ENCODE peak calls at places on chromosomes 3 and 15, in ten cellular contexts. One of them, this sample, is unnamed.

GRCh38 chr3:65348596-65348995 is 660.8 kb upstream of the ADAMTS9 start:
- DNase-seq in HCT116: no peak
- DNase-seq in PC-3: peak; percentile 60
- DNase-seq in neural progenitor cell: no peak
- DNase-seq in IMR-90: peak; percentile 69
- DNase-seq in mammary epithelial cell: no peak
- DNase-seq in endodermal cell: no peak
- DNase-seq in fibroblast of lung: peak; percentile 67
- DNase-seq in H9: no peak
- DNase-seq in MM.1S: no peak
- DNase-seq in this sample: no peak

GRCh38 chr15:47968593-47968992 is 152.2 kb upstream of the SLC24A5 start:
- DNase-seq in PC-3: no peak
- DNase-seq in IMR-90: no peak
- DNase-seq in neural progenitor cell: no peak
- DNase-seq in H9: no peak
- DNase-seq in endodermal cell: no peak
- DNase-seq in mammary epithelial cell: no peak
- DNase-seq in HCT116: no peak
- DNase-seq in MM.1S: no peak
- DNase-seq in fibroblast of lung: no peak
- DNase-seq in this sample: no peak

GRCh38 chr3:106792716-106793115 is 584.5 kb upstream of the CCDC54 start:
- DNase-seq in H9: no peak
- DNase-seq in PC-3: no peak
- DNase-seq in neural progenitor cell: no peak
- DNase-seq in IMR-90: peak; percentile 23
- DNase-seq in MM.1S: no peak
- DNase-seq in endodermal cell: no peak
- DNase-seq in mammary epithelial cell: peak; percentile 26
- DNase-seq in HCT116: no peak
- DNase-seq in fibroblast of lung: no peak
- DNase-seq in this sample: no peak

GRCh38 chr3:189123595-189124387 is 48.0 kb upstream of the TPRG1 start:
- DNase-seq in neural progenitor cell: no peak
- DNase-seq in endodermal cell: no peak
- DNase-seq in PC-3: no peak
- DNase-seq in HCT116: no peak
- DNase-seq in IMR-90: no peak
- DNase-seq in MM.1S: no peak
- DNase-seq in H9: no peak
- DNase-seq in fibroblast of lung: no peak
- DNase-seq in mammary epithelial cell: no peak
- DNase-seq in this sample: no peak

GRCh38 chr3:158097571-158098553 is 8.4 kb downstream of the SHOX2 start:
- DNase-seq in PC-3: peak; percentile 83
- DNase-seq in HCT116: no peak
- DNase-seq in IMR-90: peak; percentile 57
- DNase-seq in mammary epithelial cell: peak; percentile 80
- DNase-seq in neural progenitor cell: peak; percentile 96
- DNase-seq in H9: peak; percentile 95
- DNase-seq in MM.1S: peak; percentile 97
- DNase-seq in fibroblast of lung: no peak
- DNase-seq in endodermal cell: peak; percentile 97
- DNase-seq in this sample: peak; percentile 85

GRCh38 chr15:39177561-39177960 is 403.3 kb upstream of the THBS1 start:
- DNase-seq in IMR-90: no peak
- DNase-seq in MM.1S: no peak
- DNase-seq in endodermal cell: no peak
- DNase-seq in fibroblast of lung: no peak
- DNase-seq in PC-3: peak; percentile 86
- DNase-seq in mammary epithelial cell: peak; percentile 100
- DNase-seq in HCT116: no peak
- DNase-seq in H9: no peak
- DNase-seq in neural progenitor cell: no peak
- DNase-seq in this sample: no peak

GRCh38 chr3:141366285-141367037 is 1.8 kb upstream of the ZBTB38 start:
- DNase-seq in fibroblast of lung: peak; percentile 85
- DNase-seq in endodermal cell: no peak
- DNase-seq in HCT116: peak; percentile 33
- DNase-seq in neural progenitor cell: no peak
- DNase-seq in mammary epithelial cell: peak; percentile 87
- DNase-seq in IMR-90: peak; percentile 99
- DNase-seq in H9: no peak
- DNase-seq in PC-3: peak; percentile 73
- DNase-seq in MM.1S: peak; percentile 4
- DNase-seq in this sample: no peak

GRCh38 chr15:68564173-68564572 is 14.6 kb upstream of the CORO2B start:
- DNase-seq in mammary epithelial cell: no peak
- DNase-seq in endodermal cell: peak; percentile 14
- DNase-seq in MM.1S: no peak
- DNase-seq in neural progenitor cell: no peak
- DNase-seq in H9: no peak
- DNase-seq in IMR-90: no peak
- DNase-seq in fibroblast of lung: no peak
- DNase-seq in HCT116: no peak
- DNase-seq in PC-3: no peak
- DNase-seq in this sample: peak; percentile 10

DNA sequence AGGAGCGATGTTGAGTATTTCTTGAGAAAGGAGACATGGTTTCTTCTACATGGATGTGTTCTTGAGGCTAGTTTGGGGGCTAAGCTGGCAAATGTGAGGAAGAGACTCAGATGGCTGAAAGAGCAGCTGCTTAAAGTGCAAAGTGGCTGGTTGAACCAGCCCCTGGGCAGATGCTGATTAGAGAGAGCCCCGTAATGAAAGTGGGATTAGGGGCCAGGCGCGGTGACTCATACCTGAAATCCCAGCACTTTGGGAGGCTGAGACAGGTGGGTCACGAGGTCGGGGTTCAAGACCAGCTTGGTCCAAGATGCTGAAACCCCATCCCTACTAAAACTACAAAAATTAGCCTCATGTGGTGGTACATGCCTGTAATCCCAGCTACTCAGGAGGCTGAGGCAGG is 75.0 kb upstream of the GCNT3 start:
- DNase-seq in neural progenitor cell: no peak
- DNase-seq in MM.1S: no peak
- DNase-seq in PC-3: no peak
- DNase-seq in fibroblast of lung: no peak
- DNase-seq in IMR-90: no peak
- DNase-seq in HCT116: no peak
- DNase-seq in H9: no peak
- DNase-seq in mammary epithelial cell: no peak
- DNase-seq in endodermal cell: no peak
- DNase-seq in this sample: no peak
- H3K9ac ChIP-seq in neural progenitor cell: no peak overlapping the region
- H3K9ac ChIP-seq in MM.1S: no peak overlapping the region
- H3K9ac ChIP-seq in PC-3: no peak overlapping the region
- H3K9ac ChIP-seq in fibroblast of lung: no peak overlapping the region
- H3K9ac ChIP-seq in IMR-90: no peak overlapping the region
- H3K9ac ChIP-seq in HCT116: no peak overlapping the region
- H3K9ac ChIP-seq in H9: no peak overlapping the region
- H3K9ac ChIP-seq in mammary epithelial cell: no peak overlapping the region
- H3K9ac ChIP-seq in endodermal cell: no peak overlapping the region
- H3K9ac ChIP-seq in this sample: no peak overlapping the region

GRCh38 chr3:112437146-112438022 is 61.9 kb downstream of the BTLA start:
- DNase-seq in fibroblast of lung: peak; percentile 57
- DNase-seq in HCT116: peak; percentile 19
- DNase-seq in mammary epithelial cell: peak; percentile 52
- DNase-seq in neural progenitor cell: peak; percentile 4
- DNase-seq in MM.1S: peak; percentile 69
- DNase-seq in H9: peak; percentile 45
- DNase-seq in PC-3: peak; percentile 75
- DNase-seq in IMR-90: peak; percentile 58
- DNase-seq in endodermal cell: peak; percentile 59
- DNase-seq in this sample: peak; percentile 53
- TF ChIP-seq CTCF in fibroblast of lung: peak; percentile 45
- TF ChIP-seq CTCF in HCT116: peak; percentile 62
- TF ChIP-seq CTCF in mammary epithelial cell: peak; percentile 34
- TF ChIP-seq CTCF in neural progenitor cell: peak; percentile 47
- TF ChIP-seq CTCF in MM.1S: peak; percentile 72
- TF ChIP-seq CTCF in H9: peak; percentile 70
- TF ChIP-seq CTCF in PC-3: peak; percentile 68
- TF ChIP-seq CTCF in IMR-90: peak; percentile 56
- TF ChIP-seq CTCF in endodermal cell: peak; percentile 71
- TF ChIP-seq CTCF in this sample: peak; percentile 29

GRCh38 chr15:89999676-90000174 is 1.4 kb upstream of the ZNF710 start:
- DNase-seq in H9: peak; percentile 75
- DNase-seq in IMR-90: peak; percentile 9
- DNase-seq in endodermal cell: peak; percentile 85
- DNase-seq in neural progenitor cell: peak; percentile 85
- DNase-seq in PC-3: peak; percentile 9
- DNase-seq in fibroblast of lung: peak; percentile 40
- DNase-seq in MM.1S: no peak
- DNase-seq in HCT116: no peak
- DNase-seq in mammary epithelial cell: no peak
- DNase-seq in this sample: no peak
- H3K4me1 ChIP-seq in H9: no peaks in the 10 kb centered on the region
- H3K4me1 ChIP-seq in IMR-90: peaks cover 24% of the 10 kb centered on the region
- H3K4me1 ChIP-seq in endodermal cell: peaks cover 25% of the 10 kb centered on the region
- H3K4me1 ChIP-seq in neural progenitor cell: peaks cover 29% of the 10 kb centered on the region
- H3K4me1 ChIP-seq in PC-3: peaks cover 56% of the 10 kb centered on the region
- H3K4me1 ChIP-seq in fibroblast of lung: peaks cover 26% of the 10 kb centered on the region
- H3K4me1 ChIP-seq in MM.1S: peaks cover 4% of the 10 kb centered on the region
- H3K4me1 ChIP-seq in HCT116: peaks cover 33% of the 10 kb centered on the region
- H3K4me1 ChIP-seq in mammary epithelial cell: peaks cover 53% of the 10 kb centered on the region
- H3K4me1 ChIP-seq in this sample: peaks cover 3% of the 10 kb centered on the region

GRCh38 chr3:172666873-172667694 is 43.8 kb downstream of the NCEH1 start:
- DNase-seq in H9: peak; percentile 76
- DNase-seq in HCT116: peak; percentile 67
- DNase-seq in fibroblast of lung: peak; percentile 86
- DNase-seq in IMR-90: peak; percentile 83
- DNase-seq in PC-3: peak; percentile 95
- DNase-seq in endodermal cell: peak; percentile 93
- DNase-seq in neural progenitor cell: peak; percentile 93
- DNase-seq in MM.1S: peak; percentile 92
- DNase-seq in mammary epithelial cell: peak; percentile 70
- DNase-seq in this sample: no peak

GRCh38 chr3:172666181-172666872 is 44.5 kb downstream of the NCEH1 start:
- DNase-seq in fibroblast of lung: no peak
- DNase-seq in neural progenitor cell: no peak
- DNase-seq in H9: no peak
- DNase-seq in mammary epithelial cell: no peak
- DNase-seq in MM.1S: no peak
- DNase-seq in HCT116: no peak
- DNase-seq in IMR-90: no peak
- DNase-seq in endodermal cell: peak; percentile 47
- DNase-seq in PC-3: no peak
- DNase-seq in this sample: no peak
- H3K9ac ChIP-seq in fibroblast of lung: no peak overlapping the region
- H3K9ac ChIP-seq in neural progenitor cell: no peak overlapping the region
- H3K9ac ChIP-seq in H9: no peak overlapping the region
- H3K9ac ChIP-seq in mammary epithelial cell: no peak overlapping the region
- H3K9ac ChIP-seq in MM.1S: no peak overlapping the region
- H3K9ac ChIP-seq in HCT116: no peak overlapping the region
- H3K9ac ChIP-seq in IMR-90: no peak overlapping the region
- H3K9ac ChIP-seq in endodermal cell: no peak overlapping the region
- H3K9ac ChIP-seq in PC-3: no peak overlapping the region
- H3K9ac ChIP-seq in this sample: no peak overlapping the region

DNA sequence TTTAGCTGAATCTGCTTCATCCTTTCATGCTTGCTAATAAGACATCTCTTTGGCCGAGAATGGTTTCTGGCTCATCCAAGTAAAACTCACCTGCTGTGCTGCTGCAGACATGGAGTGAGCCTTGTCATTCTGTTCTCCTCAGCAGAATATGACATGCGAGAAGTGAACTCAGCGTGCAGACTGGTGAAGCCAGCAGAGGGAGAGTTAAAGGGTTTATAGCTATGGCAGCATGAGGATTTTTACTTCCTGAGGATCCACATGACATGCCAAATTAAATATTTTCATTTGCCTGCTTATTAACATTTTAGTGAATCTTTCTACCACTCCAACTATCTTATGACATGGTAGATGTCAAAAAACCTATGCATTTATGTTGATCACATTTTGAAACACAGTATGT is 658.3 kb upstream of the NECTIN3 start:
- DNase-seq in PC-3: no peak
- DNase-seq in endodermal cell: peak; percentile 40
- DNase-seq in HCT116: no peak
- DNase-seq in neural progenitor cell: no peak
- DNase-seq in mammary epithelial cell: no peak
- DNase-seq in IMR-90: no peak
- DNase-seq in fibroblast of lung: no peak
- DNase-seq in MM.1S: no peak
- DNase-seq in H9: no peak
- DNase-seq in this sample: no peak
- TF ChIP-seq CTCF in PC-3: no peak
- TF ChIP-seq CTCF in endodermal cell: no peak
- TF ChIP-seq CTCF in HCT116: no peak
- TF ChIP-seq CTCF in neural progenitor cell: no peak
- TF ChIP-seq CTCF in mammary epithelial cell: no peak
- TF ChIP-seq CTCF in IMR-90: no peak
- TF ChIP-seq CTCF in fibroblast of lung: no peak
- TF ChIP-seq CTCF in MM.1S: no peak
- TF ChIP-seq CTCF in H9: no peak
- TF ChIP-seq CTCF in this sample: no peak